ENCODE peak calls at places on chromosomes 11 and 22, in ten cellular contexts. I is aorta, S is NCI-H2107, E is trophoblast cell, N is NCI-H1092 treated with DMSO at 0.1 percent for 48 hours, T is hypothalamus, Y is HFFc6, Z is fibroblast of lung, H is GDM1, U is spleen. M is an unnamed sample.

GRCh38 chr11:85941380-85941973 is 86.3 kb downstream of the CCDC83 start:
- DNase-seq in I (peak; percentile 69), S (peak; percentile 32), E (peak; percentile 69), N (peak; percentile 12), T (peak; percentile 52), Y (peak; percentile 61), Z (peak; percentile 80), H (peak; percentile 43), U (no peak), M (peak; percentile 84)

GRCh38 chr11:68386331-68386978 is 74.1 kb downstream of the LRP5 start:
- DNase-seq in I (no peak), S (no peak), E (no peak), N (no peak), T (no peak), Y (no peak), Z (no peak), H (no peak), U (no peak), M (no peak)

GRCh38 chr22:47307326-47307725 is 544.9 kb downstream of the TBC1D22A start:
- DNase-seq in I (no peak), S (no peak), E (no peak), N (no peak), T (no peak), Y (peak; percentile 45), Z (peak; percentile 68), H (no peak), U (no peak), M (peak; percentile 18)

GRCh38 chr11:64747961-64748715 is 4.2 kb upstream of the RASGRP2 start:
- DNase-seq in I (no peak), S (no peak), E (peak; percentile 15), N (no peak), T (no peak), Y (peak; percentile 75), Z (no peak), H (no peak), U (peak; percentile 69), M (peak; percentile 70)

GRCh38 chr22:31133911-31134310 is 6.4 kb downstream of the PLA2G3 start:
- DNase-seq in I (no peak), S (no peak), E (no peak), N (no peak), T (no peak), Y (no peak), Z (no peak), H (no peak), U (peak; percentile 70), M (no peak)

GRCh38 chr11:1778141-1778911 is 14.6 kb upstream of the CTSD start:
- DNase-seq in I (peak; percentile 47), S (no peak), E (no peak), N (no peak), T (no peak), Y (no peak), Z (no peak), H (no peak), U (no peak), M (no peak)

GRCh38 chr22:50445071-50445879 is 29.6 kb downstream of the SBF1 start:
- DNase-seq in I (no peak), S (no peak), E (no peak), N (no peak), T (no peak), Y (no peak), Z (no peak), H (no peak), U (no peak), M (no peak)

GRCh38 chr11:65552413-65552951 is 5.7 kb downstream of the LTBP3 start:
- DNase-seq in I (no peak), S (no peak), E (no peak), N (no peak), T (no peak), Y (no peak), Z (no peak), H (no peak), U (no peak), M (no peak)

GRCh38 chr11:128903248-128904041 is 12.3 kb downstream of the KCNJ5 start:
- DNase-seq in I (peak; percentile 86), S (no peak), E (peak; percentile 28), N (no peak), T (no peak), Y (no peak), Z (no peak), H (no peak), U (no peak), M (no peak)

GRCh38 chr11:41461057-41461681 is 1.7 kb upstream of the LRRC4C start:
- DNase-seq in I (no peak), S (no peak), E (peak; percentile 49), N (no peak), T (no peak), Y (no peak), Z (no peak), H (no peak), U (no peak), M (peak; percentile 15)

GRCh38 chr11:122197055-122197987 is 81.3 kb upstream of the BLID start:
- DNase-seq in I (peak; percentile 76), S (no peak), E (no peak), N (no peak), T (no peak), Y (peak; percentile 99), Z (peak; percentile 98), H (no peak), U (no peak), M (peak; percentile 97)

GRCh38 chr22:37569009-37569920 is 9.0 kb downstream of the CDC42EP1 start:
- DNase-seq in I (no peak), S (no peak), E (peak; percentile 88), N (no peak), T (peak; percentile 85), Y (no peak), Z (no peak), H (no peak), U (no peak), M (no peak)

GRCh38 chr11:18229501-18229900 is 7.1 kb downstream of the SAA4 start:
- DNase-seq in I (no peak), S (no peak), E (no peak), N (no peak), T (no peak), Y (no peak), Z (no peak), H (no peak), U (no peak), M (no peak)

GRCh38 chr22:19884954-19885751 is 30.5 kb upstream of the GNB1L start:
- DNase-seq in I (peak; percentile 45), S (no peak), E (no peak), N (no peak), T (no peak), Y (no peak), Z (no peak), H (no peak), U (peak; percentile 78), M (no peak)

GRCh38 chr11:131370090-131370751 is at the start of gene NTM:
- DNase-seq in I (no peak), S (no peak), E (no peak), N (no peak), T (peak; percentile 75), Y (peak; percentile 11), Z (peak; percentile 48), H (no peak), U (no peak), M (peak; percentile 35)

GRCh38 chr11:103529217-103529684 is 420.0 kb downstream of the DYNC2H1 start:
- DNase-seq in I (no peak), S (no peak), E (peak; percentile 80), N (no peak), T (no peak), Y (peak; percentile 90), Z (peak; percentile 52), H (no peak), U (no peak), M (peak; percentile 73)

GRCh38 chr11:72607101-72607468 is 67.1 kb downstream of the PDE2A start:
- DNase-seq in I (no peak), S (no peak), E (no peak), N (no peak), T (no peak), Y (no peak), Z (no peak), H (no peak), U (no peak), M (no peak)

GRCh38 chr22:27783436-27784098 is 18.0 kb downstream of the MN1 start:
- DNase-seq in I (peak; percentile 73), S (no peak), E (no peak), N (no peak), T (no peak), Y (no peak), Z (no peak), H (no peak), U (no peak), M (no peak)

GRCh38 chr22:25453557-25453956 is 110.9 kb upstream of the GRK3 start:
- DNase-seq in I (no peak), S (no peak), E (no peak), N (no peak), T (no peak), Y (no peak), Z (no peak), H (no peak), U (peak; percentile 10), M (no peak)

GRCh38 chr11:66918751-66919150 is 39.4 kb downstream of the PC start:
- DNase-seq in I (no peak), S (no peak), E (no peak), N (no peak), T (no peak), Y (no peak), Z (no peak), H (no peak), U (no peak), M (no peak)

GRCh38 chr11:45698777-45699497 is 33.5 kb upstream of the CHST1 start:
- DNase-seq in I (no peak), S (no peak), E (no peak), N (no peak), T (no peak), Y (no peak), Z (no peak), H (no peak), U (peak; percentile 44), M (no peak)

GRCh38 chr11:124311677-124312076 is 2.1 kb downstream of the OR8D1 start:
- DNase-seq in I (no peak), S (no peak), E (no peak), N (no peak), T (no peak), Y (no peak), Z (no peak), H (no peak), U (no peak), M (no peak)

M was measured in fibroblast of the aortic adventitia.